ENCODE peak calls at places on chromosomes 11 and 22, in seven cellular contexts. T is esophagus squamous epithelium; D is brain microvascular endothelial cell; N is hepatocyte; M is spleen; Z is CD8-positive, alpha-beta T cell; R is MM.1S. S is an unnamed sample. For H3K27me3, the result is how much of the 10 kb centered on the place peaks cover.

GRCh38 chr11:122872046-122872445 is 10.5 kb upstream of the JHY start:
- DNase-seq in T (no peak), Z (no peak), N (no peak), R (no peak), M (no peak), D (no peak), S (no peak)

GRCh38 chr11:68961245-68961644 is 19.5 kb downstream of the MRGPRD start:
- DNase-seq in N (no peak), D (no peak), M (peak), T (no peak), R (no peak), Z (no peak), S (no peak)

GRCh38 chr22:17896552-17896951 is 122.3 kb upstream of the BID start:
- DNase-seq in R (no peak), M (no peak), Z (no peak), N (no peak), D (no peak), T (no peak), S (no peak)

GRCh38 chr22:20494978-20495860 is at the start of gene KLHL22:
- DNase-seq in D (no peak), N (peak), Z (no peak), R (peak), T (no peak), M (no peak), S (no peak)

GRCh38 chr11:119195680-119196079 is 10.4 kb downstream of the NHERF4 start:
- DNase-seq in R (no peak), T (no peak), M (peak), N (peak), D (peak), Z (no peak), S (peak)

GRCh38 chr11:6705905-6706535 is 22.9 kb upstream of the MRPL17 start:
- DNase-seq in D (peak), T (no peak), M (no peak), Z (no peak), R (peak), N (peak), S (peak)

GRCh38 chr11:102346456-102346747 is 612 bp upstream of the BIRC2 start:
- DNase-seq in T (no peak), Z (no peak), N (no peak), D (no peak), R (peak), M (no peak), S (no peak)

GRCh38 chr11:118605116-118605867 is 2.1 kb upstream of the PHLDB1 start:
- DNase-seq in R (no peak), N (peak), Z (no peak), T (no peak), M (peak), D (peak), S (no peak)

GRCh38 chr11:61851128-61851899 is 23.2 kb downstream of the FADS2 start:
- DNase-seq in Z (no peak), N (no peak), T (no peak), D (no peak), R (no peak), M (peak), S (no peak)

GRCh38 chr22:21938906-21939305 is 13.7 kb downstream of the PPM1F start:
- DNase-seq in R (no peak), D (no peak), T (no peak), N (no peak), M (peak), Z (no peak), S (no peak)

GRCh38 chr11:41056892-41057569 is 402.4 kb downstream of the LRRC4C start:
- DNase-seq in N (no peak), D (no peak), T (no peak), M (peak), R (no peak), Z (no peak), S (no peak)

GRCh38 chr11:117144477-117145392 is 648 bp downstream of the PAFAH1B2 start:
- DNase-seq in D (peak), T (peak), M (peak), R (peak), Z (peak), N (peak), S (peak)

GRCh38 chr11:134454146-134454690 is 42.2 kb upstream of the B3GAT1 start:
- DNase-seq in D (no peak), T (no peak), N (no peak), Z (no peak), R (no peak), M (no peak), S (no peak)

GRCh38 chr11:33916736-33917135 is 24.9 kb upstream of the LMO2 start:
- DNase-seq in T (no peak), D (no peak), M (no peak), N (no peak), R (no peak), Z (no peak), S (no peak)

GRCh38 chr11:16924462-16924825 is 89.8 kb downstream of the PLEKHA7 start:
- DNase-seq in M (no peak), T (no peak), D (no peak), R (no peak), Z (no peak), N (no peak), S (no peak)

GRCh38 chr11:120801801-120802689 is 221.9 kb upstream of the TBCEL start:
- DNase-seq in N (peak), T (no peak), Z (no peak), D (peak), M (no peak), R (peak), S (peak)

GRCh38 chr11:2990617-2991476 is 1.3 kb downstream of the NAP1L4 start:
- DNase-seq in N (peak), Z (no peak), R (peak), M (no peak), D (no peak), T (no peak), S (peak)

GRCh38 chr22:43616645-43617044 is 195.5 kb downstream of the EFCAB6 start:
- DNase-seq in Z (no peak), D (no peak), M (no peak), R (no peak), T (no peak), N (peak), S (no peak)

GRCh38 chr22:29799217-29799680 is 32.1 kb downstream of the UQCR10 start:
- DNase-seq in Z (no peak), T (peak), M (peak), N (peak), R (no peak), D (peak), S (peak)

GRCh38 chr11:106224172-106224571 is 146.7 kb downstream of the AASDHPPT start:
- DNase-seq in D (no peak), M (no peak), T (no peak), N (no peak), Z (no peak), R (no peak), S (no peak)

GRCh38 chr11:114088836-114089235 is 29.3 kb downstream of the ZBTB16 start:
- DNase-seq in N (no peak), D (no peak), M (no peak), T (no peak), R (no peak), Z (no peak), S (no peak)

GRCh38 chr22:18110194-18110943 is at the start of gene TUBA8:
- DNase-seq in N (peak), T (no peak), Z (no peak), R (no peak), D (peak), M (peak), S (peak)

GRCh38 chr22:35380537-35381423 is at the start of gene HMOX1:
- DNase-seq in M (peak), T (peak), D (peak), N (peak), R (peak), Z (peak), S (peak)
- TF ChIP-seq CTCF in M (no peak), T (no peak), D (peak), N (peak), R (peak), Z (no peak), S (peak)

DNA sequence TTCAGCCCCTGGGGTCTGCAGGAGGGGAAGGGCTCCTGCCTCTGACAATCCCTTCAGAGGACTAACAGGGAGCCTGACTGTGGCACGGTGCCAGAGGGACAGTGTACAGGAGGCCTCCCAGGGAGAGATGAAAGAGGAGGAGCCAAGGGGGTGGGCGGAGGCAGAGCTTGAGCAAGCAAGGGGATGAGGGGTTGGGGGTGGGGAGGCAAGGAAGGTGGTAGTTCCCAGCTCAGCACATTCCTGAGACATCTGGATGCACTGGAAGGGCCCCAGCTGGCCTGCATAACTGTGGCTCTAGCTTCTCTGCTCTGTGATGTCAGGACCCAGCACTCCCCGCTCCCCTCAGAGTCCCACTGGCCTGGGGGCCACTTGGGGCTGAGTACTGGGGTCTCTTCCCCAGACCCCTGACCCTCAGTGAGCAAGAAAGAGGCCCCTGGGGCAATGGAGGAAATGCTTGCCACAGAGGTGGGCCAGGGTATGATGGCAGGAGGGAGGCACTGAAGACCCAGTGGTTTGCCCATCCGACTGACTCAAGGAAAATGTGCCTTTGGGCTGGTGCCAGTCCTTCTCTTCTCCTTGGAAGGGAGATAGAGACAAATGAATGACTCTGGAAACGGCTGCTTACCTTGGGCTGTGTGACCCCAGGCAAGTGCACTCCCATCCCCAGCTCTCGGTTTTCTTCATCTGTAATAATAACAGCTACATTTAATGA is 13.3 kb downstream of the CREB3L1 start:
- DNase-seq in T (no peak), N (peak), R (no peak), Z (no peak), M (no peak), D (peak), S (peak)
- H3K4me3 ChIP-seq in T (no peak), N (no peak), R (no peak), Z (no peak), M (no peak), D (no peak), S (no peak)

GRCh38 chr22:39915295-39915726 is 14.4 kb downstream of the GRAP2 start:
- DNase-seq in M (no peak), Z (no peak), R (no peak), T (no peak), D (no peak), N (no peak), S (no peak)

GRCh38 chr22:39920134-39920743 is 19.4 kb downstream of the GRAP2 start:
- DNase-seq in M (no peak), T (no peak), Z (no peak), D (no peak), R (no peak), N (no peak), S (no peak)

GRCh38 chr22:39916496-39916895 is 15.6 kb downstream of the GRAP2 start:
- DNase-seq in N (no peak), D (no peak), Z (no peak), R (no peak), T (no peak), M (no peak), S (no peak)

GRCh38 chr22:39917091-39917703 is 16.3 kb downstream of the GRAP2 start:
- DNase-seq in N (no peak), R (no peak), T (no peak), D (no peak), M (no peak), Z (no peak), S (no peak)

DNA sequence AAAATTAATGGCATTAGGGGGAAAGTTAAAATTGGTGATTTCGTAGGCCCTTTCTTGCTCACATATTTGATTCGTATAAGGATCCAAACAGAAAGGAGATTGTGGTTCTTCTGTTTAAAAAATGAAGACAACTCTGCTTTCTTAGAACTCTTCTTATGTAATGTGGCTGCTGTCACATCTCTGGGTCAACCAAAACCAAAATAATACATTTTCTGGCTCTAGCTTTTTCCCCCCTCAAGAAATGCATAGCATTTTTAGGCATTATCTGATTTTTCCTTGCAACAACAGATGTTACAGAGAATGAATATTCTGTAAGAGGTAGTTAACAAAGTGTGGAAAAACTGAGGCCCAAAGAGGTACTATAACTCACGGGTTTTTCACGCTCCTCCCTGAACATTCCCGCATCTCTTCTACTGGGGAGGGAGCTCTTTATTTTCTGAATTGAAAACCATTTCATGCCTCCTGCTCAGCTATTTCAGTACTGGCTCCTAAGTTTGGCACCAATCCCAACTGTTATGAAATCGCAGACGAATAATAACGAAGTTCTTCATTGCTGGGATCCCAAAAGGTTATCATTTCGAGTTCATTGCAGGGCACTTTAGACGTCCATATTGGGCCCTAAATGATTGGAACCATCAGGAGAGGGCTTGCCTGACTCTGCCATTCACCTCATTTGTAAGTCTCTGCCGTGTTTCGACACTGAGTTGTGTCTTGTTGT is 17.1 kb downstream of the GRAP2 start:
- DNase-seq in M (no peak), R (no peak), Z (no peak), N (no peak), D (no peak), T (no peak), S (peak)
- H3K27me3 ChIP-seq in M (under half), R (under half), Z (under half), N (under half), D (under half), T (under half), S (under half)

DNA sequence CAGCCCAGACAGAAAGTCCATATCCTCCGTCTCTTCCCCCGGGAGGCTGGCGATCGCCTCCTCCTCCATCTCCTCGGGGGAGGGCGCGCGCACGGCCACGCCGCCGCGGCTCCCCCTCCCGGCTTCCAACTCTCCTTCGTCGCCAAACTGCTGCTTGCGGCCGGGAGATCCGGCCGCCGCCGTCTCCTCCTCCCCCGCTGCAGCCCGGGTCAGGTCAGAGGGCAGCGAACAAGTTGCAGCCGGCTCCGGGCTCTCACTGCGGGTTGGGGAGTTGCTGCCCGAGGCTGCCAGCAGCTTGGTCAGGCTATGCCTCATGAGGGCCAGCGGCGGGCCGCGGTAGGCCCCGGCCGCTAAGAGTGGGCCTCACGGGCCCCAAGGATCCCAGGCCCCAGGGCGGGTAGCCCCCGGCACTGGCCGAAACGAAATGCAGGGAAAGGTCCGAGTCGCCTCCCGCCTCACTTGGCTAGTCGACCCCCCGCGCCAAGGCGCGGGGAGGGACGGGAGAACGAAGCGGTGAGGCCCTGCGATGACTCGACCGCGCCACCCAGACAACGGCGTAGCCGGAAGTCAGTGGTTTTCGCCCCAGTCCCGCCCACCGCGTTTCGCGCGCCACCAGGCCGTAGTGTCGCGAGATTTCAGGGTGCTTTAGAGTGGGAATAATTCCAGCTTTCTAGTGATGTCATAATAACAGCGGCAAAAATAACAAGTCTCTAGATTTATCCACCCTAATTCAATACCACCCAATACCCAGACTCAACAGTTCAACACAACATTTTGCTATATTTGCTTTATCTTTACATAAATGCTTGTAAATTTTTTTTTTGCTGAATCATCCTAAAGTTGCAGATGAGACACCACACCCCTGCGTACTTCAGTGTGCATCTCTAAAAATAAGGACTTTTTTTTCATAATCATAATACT is at the start of gene CREBZF:
- DNase-seq in D (peak), N (peak), Z (peak), R (peak), T (peak), M (peak), S (peak)
- TF ChIP-seq CTCF in D (no peak), N (no peak), Z (no peak), R (no peak), T (no peak), M (no peak), S (no peak)

GRCh38 chr11:84316866-84317560 is 1030.8 kb upstream of the CCDC90B start:
- DNase-seq in M (no peak), Z (no peak), D (peak), N (peak), T (no peak), R (no peak), S (peak)
- H3K4me3 ChIP-seq in M (no peak), Z (no peak), D (no peak), N (no peak), T (peak), R (no peak), S (no peak)

GRCh38 chr22:47267531-47268282 is 505.3 kb downstream of the TBC1D22A start:
- DNase-seq in M (no peak), D (no peak), T (no peak), N (no peak), R (no peak), Z (no peak), S (no peak)

GRCh38 chr22:47274196-47274595 is 511.7 kb downstream of the TBC1D22A start:
- DNase-seq in Z (no peak), M (no peak), T (no peak), N (no peak), R (no peak), D (no peak), S (no peak)

GRCh38 chr22:47269689-47270088 is 507.2 kb downstream of the TBC1D22A start:
- DNase-seq in N (no peak), Z (no peak), D (no peak), R (no peak), T (no peak), M (no peak), S (no peak)

GRCh38 chr22:47266329-47266728 is 503.9 kb downstream of the TBC1D22A start:
- DNase-seq in N (no peak), D (no peak), Z (no peak), R (no peak), T (no peak), M (no peak), S (no peak)

GRCh38 chr22:47270463-47271135 is 508.1 kb downstream of the TBC1D22A start:
- DNase-seq in N (no peak), D (no peak), T (no peak), Z (no peak), R (no peak), M (no peak), S (no peak)
- H3K27me3 ChIP-seq in N (under half), D (under half), T (under half), Z (under half), R (under half), M (under half), S (under half)

GRCh38 chr22:26586556-26587325 is 3.2 kb downstream of the TPST2 start:
- DNase-seq in T (no peak), D (no peak), N (no peak), Z (no peak), M (peak), R (peak), S (no peak)

GRCh38 chr22:26587991-26588613 is 1.8 kb downstream of the TPST2 start:
- DNase-seq in M (no peak), T (no peak), Z (no peak), R (no peak), D (peak), N (no peak), S (no peak)

GRCh38 chr22:26584010-26584409 is 5.9 kb downstream of the TPST2 start:
- DNase-seq in T (no peak), D (no peak), Z (no peak), N (no peak), M (peak), R (no peak), S (no peak)

GRCh38 chr22:26581769-26582168 is 8.2 kb downstream of the TPST2 start:
- DNase-seq in T (no peak), M (peak), N (no peak), R (no peak), Z (no peak), D (no peak), S (no peak)

GRCh38 chr22:26585104-26585790 is 4.7 kb downstream of the TPST2 start:
- DNase-seq in T (no peak), M (peak), N (peak), R (no peak), Z (no peak), D (peak), S (peak)
- TF ChIP-seq CTCF in T (no peak), M (no peak), N (no peak), R (no peak), Z (no peak), D (peak), S (no peak)

DNA sequence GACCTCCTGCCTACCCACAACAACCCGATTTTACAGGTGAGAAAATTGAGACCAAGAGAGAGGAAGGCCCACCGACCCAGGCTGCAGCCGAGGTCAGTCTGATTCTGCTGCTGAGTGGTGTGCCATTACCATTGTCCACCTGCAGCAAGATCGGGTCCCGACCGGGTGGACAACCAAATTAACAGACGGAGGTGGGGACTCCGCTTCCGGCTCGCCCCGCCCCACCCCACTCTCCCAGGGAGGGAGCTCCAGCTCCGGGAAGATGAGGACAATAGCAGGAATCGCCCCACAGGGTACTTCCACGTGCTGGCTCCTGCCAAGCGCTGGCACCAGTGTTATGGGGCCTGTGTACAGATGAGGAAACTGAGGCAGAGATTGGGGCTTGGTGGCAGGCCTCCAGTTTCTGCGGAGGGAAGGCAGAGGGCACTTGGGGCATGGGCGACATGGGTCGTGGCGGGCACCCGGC is 425 bp upstream of the KDELR3 start:
- DNase-seq in M (peak), N (no peak), D (no peak), R (no peak), Z (no peak), T (no peak), S (no peak)
- H3K4me3 ChIP-seq in M (peak), N (peak), D (peak), R (peak), Z (peak), T (peak), S (peak)

GRCh38 chr11:829946-830294 is 2.2 kb downstream of the CRACR2B start:
- DNase-seq in T (no peak), D (no peak), M (no peak), R (no peak), N (no peak), Z (no peak), S (no peak)
- H3K27me3 ChIP-seq in T (under half), D (under half), M (half or more), R (under half), N (under half), Z (under half), S (under half)

GRCh38 chr11:81159900-81160299 is 1573.8 kb downstream of the FAM181B start:
- DNase-seq in N (no peak), Z (no peak), R (no peak), M (no peak), T (no peak), D (no peak), S (no peak)

GRCh38 chr11:81165164-81165563 is 1568.5 kb downstream of the FAM181B start:
- DNase-seq in R (no peak), N (no peak), Z (no peak), D (no peak), T (no peak), M (no peak), S (peak)
- TF ChIP-seq CTCF in R (no peak), N (peak), Z (no peak), D (no peak), T (no peak), M (no peak), S (no peak)

S was measured in bronchial epithelial cell.